ENCODE peak calls at places on chromosomes 13 and 19, in six cellular contexts. B is globus pallidus; F is anterior cingulate cortex; I is WERI-Rb-1; K is CD4-positive, alpha-beta memory T cell; G is neural crest cell. L is an unnamed sample.

GRCh38 chr19:23991170-23991569 is 76.5 kb downstream of the ZNF726 start:
- DNase-seq in F (no peak), G (no peak), K (peak), B (no peak), I (no peak), L (no peak)

GRCh38 chr19:33143897-33144405 is 12.0 kb downstream of the WDR88 start:
- DNase-seq in I (peak), B (peak), K (peak), F (no peak), G (peak), L (peak)

GRCh38 chr13:26473571-26474230 is 83.8 kb upstream of the WASF3 start:
- DNase-seq in I (no peak), K (no peak), B (no peak), G (no peak), F (no peak), L (no peak)

GRCh38 chr19:7397687-7398086 is 49.0 kb downstream of the ARHGEF18 start:
- DNase-seq in B (no peak), G (no peak), I (no peak), F (no peak), K (no peak), L (no peak)

GRCh38 chr13:98447881-98448641 is 128.8 kb downstream of the STK24 start:
- DNase-seq in B (peak), G (peak), F (peak), I (peak), K (no peak), L (no peak)

GRCh38 chr13:99496322-99497142 is 4.7 kb upstream of the TM9SF2 start:
- DNase-seq in B (peak), G (no peak), F (peak), I (no peak), K (peak), L (no peak)

GRCh38 chr13:85771856-85772255 is 27.4 kb downstream of the SLITRK6 start:
- DNase-seq in K (no peak), G (no peak), I (no peak), F (no peak), B (no peak), L (no peak)

GRCh38 chr19:57887195-57887941 is 1.5 kb downstream of the ZNF814 start:
- DNase-seq in I (peak), G (no peak), B (no peak), F (no peak), K (no peak), L (no peak)

GRCh38 chr13:49935171-49936084 is 712 bp downstream of the SPRYD7 start:
- DNase-seq in K (peak), B (no peak), F (peak), G (no peak), I (peak), L (no peak)

GRCh38 chr19:16001481-16002312 is 52.9 kb downstream of the OR10H4 start:
- DNase-seq in F (no peak), K (peak), G (no peak), B (no peak), I (no peak), L (no peak)

GRCh38 chr13:51770681-51771417 is 33.1 kb downstream of the DHRS12 start:
- DNase-seq in K (no peak), I (no peak), G (no peak), F (no peak), B (no peak), L (no peak)

GRCh38 chr19:39917561-39918182 is 16.8 kb downstream of the FCGBP start:
- DNase-seq in G (no peak), K (no peak), F (no peak), I (no peak), B (no peak), L (no peak)

GRCh38 chr19:47230122-47230920 is 678 bp downstream of the BBC3 start:
- DNase-seq in B (no peak), G (peak), I (peak), K (peak), F (peak), L (peak)

GRCh38 chr13:62336507-62336906 is 920.9 kb upstream of the PCDH20 start:
- DNase-seq in I (no peak), F (no peak), K (no peak), B (no peak), G (no peak), L (no peak)

GRCh38 chr13:98372886-98373285 is 195.8 kb upstream of the RNF113B start:
- DNase-seq in G (no peak), K (no peak), B (no peak), F (no peak), I (no peak), L (no peak)

GRCh38 chr19:4713384-4713951 is 10.2 kb downstream of the DPP9 start:
- DNase-seq in K (no peak), B (no peak), G (no peak), I (no peak), F (no peak), L (no peak)

GRCh38 chr19:483332-484072 is 12.8 kb upstream of the MADCAM1 start:
- DNase-seq in F (no peak), I (no peak), K (no peak), B (no peak), G (no peak), L (no peak)

GRCh38 chr19:49567722-49568454 is 12.5 kb downstream of the NOSIP start:
- DNase-seq in G (no peak), F (no peak), B (no peak), K (peak), I (no peak), L (no peak)

GRCh38 chr19:4058696-4059492 is 7.8 kb downstream of the ZBTB7A start:
- DNase-seq in I (peak), F (peak), B (peak), G (no peak), K (no peak), L (no peak)

GRCh38 chr19:4909172-4909896 is at the start of gene UHRF1:
- DNase-seq in G (peak), F (no peak), B (no peak), K (no peak), I (peak), L (peak)

GRCh38 chr19:44002212-44002565 is 568 bp upstream of the ZNF230 start:
- DNase-seq in K (no peak), B (no peak), I (no peak), F (no peak), G (no peak), L (no peak)

GRCh38 chr13:104301216-104301975 is 1235.2 kb upstream of the SLC10A2 start:
- DNase-seq in B (no peak), K (no peak), F (no peak), G (no peak), I (no peak), L (no peak)

GRCh38 chr13:40026174-40026585 is 370.7 kb downstream of the COG6 start:
- DNase-seq in B (no peak), G (no peak), K (peak), F (no peak), I (no peak), L (peak)

GRCh38 chr13:45073809-45074208 is 46.5 kb upstream of the GTF2F2 start:
- DNase-seq in I (no peak), B (no peak), G (no peak), K (no peak), F (no peak), L (no peak)

GRCh38 chr13:50244913-50245574 is 229.8 kb downstream of the KCNRG start:
- DNase-seq in F (no peak), G (no peak), B (no peak), I (no peak), K (no peak), L (no peak)

GRCh38 chr13:27101289-27101688 is 70.3 kb downstream of the USP12 start:
- DNase-seq in B (no peak), I (no peak), K (no peak), F (no peak), G (no peak), L (no peak)

GRCh38 chr13:59266478-59267063 is 897.2 kb downstream of the DIAPH3 start:
- DNase-seq in F (no peak), K (no peak), I (no peak), B (no peak), G (no peak), L (no peak)

GRCh38 chr19:15249560-15249874 is 17.3 kb upstream of the EPHX3 start:
- DNase-seq in G (no peak), K (no peak), I (no peak), B (no peak), F (no peak), L (no peak)

GRCh38 chr19:55486971-55487883 is 1.0 kb upstream of the SSC5D start:
- DNase-seq in K (no peak), B (no peak), G (peak), F (no peak), I (no peak), L (no peak)

GRCh38 chr13:106649495-106649894 is 81.6 kb upstream of the ARGLU1 start:
- DNase-seq in I (no peak), G (no peak), F (no peak), K (no peak), B (no peak), L (no peak)

GRCh38 chr19:2867025-2867991 is at the start of gene ZNF556:
- DNase-seq in F (no peak), I (peak), B (peak), K (no peak), G (no peak), L (no peak)

GRCh38 chr13:26663801-26664200 is 96.8 kb downstream of the GPR12 start:
- DNase-seq in I (no peak), F (no peak), K (no peak), B (no peak), G (no peak), L (no peak)